ENCODE peak calls at places on chromosome 5, in eight cellular contexts. J is adipocyte; U is posterior cingulate gyrus; W is ACHN; C is mesothelial cell of epicardium; O is CD8-positive, alpha-beta T cell; G is HCT116; M is fibroblast of the conjunctiva. B is an unnamed sample.

GRCh38 chr5:107917983-107918382 is 247.2 kb upstream of the EFNA5 start:
- DNase-seq in U (peak), C (no peak), M (no peak), J (peak), O (no peak), G (no peak), W (no peak), B (no peak)

GRCh38 chr5:177241768-177242167 is 61.8 kb downstream of the RAB24 start:
- DNase-seq in W (no peak), G (no peak), J (no peak), U (no peak), C (no peak), O (no peak), M (no peak), B (no peak)

GRCh38 chr5:64603676-64604075 is 86.6 kb upstream of the SHISAL2B start:
- DNase-seq in O (no peak), G (no peak), M (no peak), C (no peak), W (no peak), U (no peak), J (peak), B (no peak)

GRCh38 chr5:172361566-172362238 is 78.1 kb upstream of the UBTD2 start:
- DNase-seq in J (peak), O (no peak), U (peak), C (no peak), G (peak), W (peak), M (peak), B (peak)

GRCh38 chr5:94397508-94397907 is 220.9 kb downstream of the KIAA0825 start:
- DNase-seq in J (no peak), G (no peak), U (no peak), O (no peak), C (no peak), W (no peak), M (no peak), B (no peak)

GRCh38 chr5:179408646-179409045 is 63.4 kb upstream of the ADAMTS2 start:
- DNase-seq in J (no peak), W (no peak), C (no peak), M (no peak), G (no peak), U (no peak), O (no peak), B (no peak)

GRCh38 chr5:103425686-103426454 is 136.7 kb downstream of the NUDT12 start:
- DNase-seq in G (no peak), U (no peak), O (no peak), W (no peak), C (no peak), J (peak), M (no peak), B (no peak)

GRCh38 chr5:153613143-153613542 is 122.7 kb downstream of the GRIA1 start:
- DNase-seq in O (no peak), C (no peak), U (no peak), W (no peak), J (peak), G (no peak), M (no peak), B (no peak)

GRCh38 chr5:669842-670395 is 23.2 kb downstream of the TPPP start:
- DNase-seq in U (peak), G (no peak), O (no peak), C (no peak), W (no peak), J (no peak), M (no peak), B (no peak)

GRCh38 chr5:91126448-91126847 is 256.7 kb downstream of the ARRDC3 start:
- DNase-seq in C (no peak), U (no peak), J (peak), O (no peak), M (peak), W (no peak), G (no peak), B (peak)

GRCh38 chr5:25544652-25545249 is 900.0 kb upstream of the CDH10 start:
- DNase-seq in J (peak), M (peak), C (no peak), G (peak), O (no peak), U (no peak), W (peak), B (peak)

GRCh38 chr5:109694451-109694891 is 4.7 kb downstream of the MAN2A1 start:
- DNase-seq in J (peak), W (no peak), M (no peak), U (no peak), C (no peak), O (no peak), G (no peak), B (no peak)

GRCh38 chr5:95284512-95285405 is at the start of gene MCTP1:
- DNase-seq in J (peak), U (peak), M (no peak), G (no peak), O (no peak), C (peak), W (peak), B (no peak)

GRCh38 chr5:178143901-178144300 is 9.8 kb downstream of the NHP2 start:
- DNase-seq in W (no peak), J (no peak), U (peak), O (no peak), C (no peak), M (no peak), G (no peak), B (no peak)

GRCh38 chr5:133421394-133421793 is 190.9 kb downstream of the FSTL4 start:
- DNase-seq in M (no peak), G (no peak), J (no peak), C (no peak), O (no peak), W (peak), U (no peak), B (no peak)

GRCh38 chr5:139593716-139594319 is 32.7 kb downstream of the UBE2D2 start:
- DNase-seq in J (peak), C (no peak), G (peak), M (no peak), U (no peak), O (no peak), W (peak), B (peak)

GRCh38 chr5:74974451-74975089 is 77.8 kb downstream of the GCNT4 start:
- DNase-seq in W (no peak), C (no peak), G (no peak), M (no peak), J (no peak), U (no peak), O (no peak), B (no peak)

GRCh38 chr5:68088302-68088701 is 127.3 kb upstream of the PIK3R1 start:
- DNase-seq in G (no peak), C (no peak), M (peak), W (no peak), O (no peak), J (peak), U (no peak), B (peak)

GRCh38 chr5:69038539-69038938 is 55.3 kb upstream of the SLC30A5 start:
- DNase-seq in G (no peak), W (no peak), U (no peak), M (no peak), C (no peak), O (no peak), J (no peak), B (no peak)

GRCh38 chr5:66661149-66661548 is 65.0 kb downstream of the MAST4 start:
- DNase-seq in W (no peak), C (no peak), U (no peak), O (no peak), G (no peak), J (peak), M (peak), B (peak)

GRCh38 chr5:176888016-176888864 is 10.9 kb downstream of the HK3 start:
- DNase-seq in J (no peak), O (no peak), M (no peak), W (no peak), C (no peak), U (peak), G (no peak), B (no peak)

GRCh38 chr5:157476699-157477408 is 16.8 kb downstream of the NIPAL4 start:
- DNase-seq in G (peak), M (peak), W (peak), O (no peak), C (no peak), U (no peak), J (peak), B (peak)

GRCh38 chr5:172901788-172902496 is 57.3 kb upstream of the RPL26L1 start:
- DNase-seq in W (peak), O (no peak), U (peak), C (no peak), J (peak), G (no peak), M (no peak), B (peak)

GRCh38 chr5:41510176-41510831 is at the start of gene PLCXD3:
- DNase-seq in M (no peak), J (peak), G (no peak), U (peak), C (no peak), W (no peak), O (no peak), B (no peak)

GRCh38 chr5:143124593-143124992 is 278.9 kb downstream of the NR3C1 start:
- DNase-seq in M (no peak), C (no peak), U (no peak), G (no peak), O (no peak), W (no peak), J (no peak), B (no peak)

GRCh38 chr5:33010851-33011250 is 299.7 kb downstream of the NPR3 start:
- DNase-seq in J (peak), W (no peak), U (no peak), O (no peak), C (no peak), M (peak), G (no peak), B (no peak)

B was measured in astrocyte of the cerebellum.